ENCODE peak calls at places on chromosomes 4 and X, in seven cellular contexts. U is thyroid gland; G is upper lobe of right lung; C is CD8-positive, alpha-beta T cell; M is cardiac muscle cell; B is H1; O is SJSA1. S is an unnamed sample.

GRCh38 chr4:81566076-81566663 is 94.5 kb upstream of the RASGEF1B start:
- DNase-seq in G (no peak), B (no peak), O (no peak), M (peak; percentile 46), U (no peak), C (no peak), S (no peak)

GRCh38 chrX:108022491-108023089 is 22.3 kb upstream of the VSIG1 start:
- DNase-seq in M (no peak), C (no peak), B (no peak), O (no peak), G (no peak), U (no peak), S (no peak)

GRCh38 chr4:77190053-77190452 is 33.0 kb downstream of the CCNG2 start:
- DNase-seq in B (no peak), O (no peak), C (no peak), G (no peak), U (no peak), M (no peak), S (no peak)

GRCh38 chr4:39043697-39044363 is 11.6 kb upstream of the TMEM156 start:
- DNase-seq in G (no peak), C (no peak), B (no peak), U (no peak), M (peak; percentile 60), O (no peak), S (no peak)

GRCh38 chr4:163548481-163549243 is 54.2 kb downstream of the TMA16 start:
- DNase-seq in O (no peak), C (no peak), B (no peak), U (no peak), M (peak; percentile 79), G (no peak), S (no peak)

GRCh38 chr4:7721984-7722551 is 217.6 kb downstream of the AFAP1 start:
- DNase-seq in B (no peak), M (peak; percentile 37), O (no peak), U (no peak), G (no peak), C (no peak), S (no peak)

GRCh38 chrX:11757729-11758399 is at the start of gene MSL3:
- DNase-seq in O (peak; percentile 67), C (peak; percentile 51), U (peak; percentile 72), M (peak; percentile 78), B (peak; percentile 57), G (peak; percentile 85), S (no peak)

GRCh38 chrX:39261446-39262147 is 460.3 kb downstream of the MID1IP1 start:
- DNase-seq in C (no peak), U (peak; percentile 1), G (no peak), B (no peak), M (peak; percentile 41), O (peak; percentile 41), S (no peak)

GRCh38 chr4:158667651-158668198 is 4.0 kb downstream of the C4orf46 start:
- DNase-seq in U (no peak), O (no peak), B (no peak), M (peak; percentile 62), G (no peak), C (no peak), S (no peak)

GRCh38 chrX:136646602-136647239 is 1.2 kb upstream of the CD40LG start:
- DNase-seq in G (no peak), O (no peak), M (no peak), C (peak; percentile 14), B (no peak), U (no peak), S (no peak)

GRCh38 chrX:112380541-112381278 is 298.1 kb upstream of the TRPC5 start:
- DNase-seq in B (no peak), C (no peak), U (no peak), G (no peak), O (no peak), M (no peak), S (no peak)

GRCh38 chr4:55925235-55925634 is 23.5 kb upstream of the CEP135 start:
- DNase-seq in M (peak; percentile 18), C (no peak), G (no peak), O (no peak), U (no peak), B (no peak), S (no peak)

GRCh38 chrX:31178064-31178768 is 106.4 kb upstream of the FTHL17 start:
- DNase-seq in G (no peak), M (no peak), U (no peak), B (no peak), O (no peak), C (no peak), S (no peak)

GRCh38 chrX:19990225-19990518 is 689 bp downstream of the BCLAF3 start:
- DNase-seq in C (peak; percentile 32), O (no peak), G (no peak), U (no peak), M (no peak), B (no peak), S (no peak)

GRCh38 chr4:125070869-125071268 is 243.9 kb upstream of the FAT4 start:
- DNase-seq in G (no peak), C (no peak), M (no peak), O (no peak), B (no peak), U (no peak), S (no peak)

GRCh38 chr4:173185832-173186545 is 17.4 kb downstream of the GALNT7 start:
- DNase-seq in B (no peak), O (no peak), G (no peak), U (no peak), M (no peak), C (no peak), S (no peak)

GRCh38 chr4:18404642-18405041 is 383.1 kb upstream of the LCORL start:
- DNase-seq in U (no peak), G (no peak), B (no peak), O (no peak), C (no peak), M (no peak), S (no peak)

DNA sequence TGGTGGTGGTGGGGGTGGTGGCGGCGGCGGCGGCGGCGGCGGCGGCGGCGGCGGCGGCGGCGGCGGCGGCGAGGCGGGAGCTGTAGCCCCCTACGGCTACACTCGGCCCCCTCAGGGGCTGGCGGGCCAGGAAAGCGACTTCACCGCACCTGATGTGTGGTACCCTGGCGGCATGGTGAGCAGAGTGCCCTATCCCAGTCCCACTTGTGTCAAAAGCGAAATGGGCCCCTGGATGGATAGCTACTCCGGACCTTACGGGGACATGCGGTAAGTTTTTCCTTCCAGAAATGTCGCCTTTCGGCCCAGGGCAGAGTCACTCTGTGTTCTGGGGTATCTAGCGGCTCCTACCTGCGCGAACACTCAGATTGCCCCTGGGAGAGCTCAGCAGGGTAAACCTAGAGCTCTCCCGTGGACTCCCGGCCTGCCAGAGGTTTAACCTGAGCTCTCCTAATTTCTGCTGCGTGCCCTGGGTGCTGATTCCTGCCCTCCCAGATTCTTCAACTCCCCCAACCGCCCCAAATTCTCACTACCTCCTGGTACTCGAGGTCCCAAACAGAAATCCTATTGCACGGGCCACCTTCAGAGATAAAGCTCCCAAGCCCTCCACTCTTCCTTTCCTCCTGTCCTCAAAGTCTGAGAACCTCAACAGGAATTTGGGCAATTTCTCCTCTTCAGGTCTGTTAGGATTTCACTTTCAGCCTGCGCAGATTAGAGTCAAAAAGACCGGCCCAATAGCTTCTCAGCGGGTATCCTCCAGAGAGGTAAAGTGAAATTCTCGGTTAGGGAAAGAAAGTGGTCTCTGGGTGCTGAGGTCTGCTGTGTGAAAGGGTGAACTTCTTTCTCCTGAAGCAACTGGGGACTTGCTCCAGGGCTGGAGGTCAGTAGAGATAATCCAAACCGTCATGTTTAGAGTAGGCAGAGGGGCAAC is 2.9 kb downstream of the AR start:
- DNase-seq in C (no peak), U (peak; percentile 8), M (no peak), B (peak; percentile 44), O (no peak), G (no peak), S (no peak)
- H3K27ac ChIP-seq in C (no peak overlapping the region), U (no peak overlapping the region), M (no peak overlapping the region), B (no peak overlapping the region), O (no peak overlapping the region), G (no peak overlapping the region), S (no peak overlapping the region)

GRCh38 chr4:142272452-142272851 is 573.6 kb downstream of the INPP4B start:
- DNase-seq in B (no peak), C (no peak), U (no peak), O (no peak), G (no peak), M (no peak), S (no peak)

GRCh38 chr4:142271832-142272231 is 574.3 kb downstream of the INPP4B start:
- DNase-seq in U (no peak), O (no peak), B (no peak), M (no peak), G (no peak), C (no peak), S (no peak)

GRCh38 chr4:142278663-142279062 is 567.4 kb downstream of the INPP4B start:
- DNase-seq in B (no peak), G (no peak), M (no peak), C (no peak), U (no peak), O (no peak), S (no peak)

GRCh38 chr4:142278171-142278570 is 567.9 kb downstream of the INPP4B start:
- DNase-seq in O (no peak), C (no peak), B (no peak), M (no peak), G (no peak), U (no peak), S (no peak)

GRCh38 chr4:142274137-142274536 is 572.0 kb downstream of the INPP4B start:
- DNase-seq in O (no peak), G (no peak), C (no peak), B (no peak), M (peak; percentile 16), U (no peak), S (no peak)
- H3K27ac ChIP-seq in O (no peak overlapping the region), G (no peak overlapping the region), C (no peak overlapping the region), B (no peak overlapping the region), M (no peak overlapping the region), U (no peak overlapping the region), S (no peak overlapping the region)

GRCh38 chr4:141435446-141436225 is 200.7 kb upstream of the IL15 start:
- DNase-seq in O (no peak), B (no peak), M (no peak), C (no peak), G (no peak), U (no peak), S (no peak)
- H3K27ac ChIP-seq in O (no peak overlapping the region), B (no peak overlapping the region), M (no peak overlapping the region), C (no peak overlapping the region), G (no peak overlapping the region), U (no peak overlapping the region), S (no peak overlapping the region)

GRCh38 chr4:184752496-184753275 is 18.8 kb upstream of the CENPU start:
- DNase-seq in M (no peak), U (no peak), O (no peak), C (no peak), G (no peak), B (no peak), S (no peak)
- H3K27ac ChIP-seq in M (no peak overlapping the region), U (no peak overlapping the region), O (no peak overlapping the region), C (no peak overlapping the region), G (no peak overlapping the region), B (no peak overlapping the region), S (no peak overlapping the region)

DNA sequence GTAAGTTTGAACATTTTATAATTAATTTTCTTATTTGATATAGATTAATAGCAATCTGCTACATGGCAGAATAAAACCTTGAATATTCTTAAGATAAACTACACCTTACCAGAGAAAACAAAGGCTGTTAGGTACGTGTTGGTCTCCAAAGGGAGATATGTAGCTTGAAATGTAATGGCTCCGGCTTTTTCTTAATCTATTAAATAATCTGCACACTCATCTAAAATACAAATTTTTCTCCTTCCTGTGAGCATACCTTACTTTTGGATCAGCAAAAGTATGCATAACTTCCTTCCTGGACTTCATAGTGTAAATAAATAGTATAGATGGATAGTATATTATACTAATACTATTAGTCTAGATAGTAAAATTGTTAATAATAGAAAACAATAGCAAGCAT is 141.3 kb downstream of the JADE1 start:
- DNase-seq in U (no peak), B (no peak), C (no peak), G (no peak), O (no peak), M (no peak), S (no peak)
- H3K27ac ChIP-seq in U (no peak overlapping the region), B (no peak overlapping the region), C (no peak overlapping the region), G (no peak overlapping the region), O (no peak overlapping the region), M (no peak overlapping the region), S (no peak overlapping the region)